ENCODE peak calls at places on chromosomes 13 and 19, in seven cellular contexts. D, V, N, M, A, I and J are unnamed samples.

GRCh38 chr19:43560687-43561086 is 14.6 kb downstream of the XRCC1 start:
- DNase-seq in D (peak; percentile 43), V (no peak), N (no peak), M (no peak), A (peak; percentile 40), I (no peak), J (no peak)

GRCh38 chr19:40603071-40603718 is 2.0 kb downstream of the LTBP4 start:
- DNase-seq in D (no peak), V (no peak), N (peak; percentile 54), M (no peak), A (no peak), I (no peak), J (no peak)

GRCh38 chr19:40165362-40165937 is 25.8 kb upstream of the MAP3K10 start:
- DNase-seq in D (no peak), V (peak; percentile 73), N (peak; percentile 62), M (no peak), A (peak; percentile 89), I (peak; percentile 55), J (peak; percentile 31)

GRCh38 chr13:28475916-28476725 is 18.8 kb downstream of the FLT1 start:
- DNase-seq in D (no peak), V (no peak), N (no peak), M (no peak), A (no peak), I (no peak), J (no peak)

GRCh38 chr13:94674609-94675348 is 37.6 kb downstream of the SOX21 start:
- DNase-seq in D (no peak), V (peak; percentile 75), N (peak; percentile 50), M (no peak), A (peak; percentile 67), I (peak; percentile 26), J (peak; percentile 55)

GRCh38 chr19:8577247-8577646 is at the start of gene MYO1F:
- DNase-seq in D (no peak), V (no peak), N (peak; percentile 53), M (peak; percentile 77), A (no peak), I (no peak), J (no peak)

GRCh38 chr19:40584007-40584406 is 7.3 kb downstream of the SHKBP1 start:
- DNase-seq in D (no peak), V (no peak), N (no peak), M (no peak), A (no peak), I (no peak), J (no peak)

GRCh38 chr13:98155475-98156111 is 12.7 kb downstream of the FARP1 start:
- DNase-seq in D (no peak), V (no peak), N (no peak), M (no peak), A (no peak), I (no peak), J (no peak)

GRCh38 chr13:97982286-97982685 is 28.8 kb downstream of the IPO5 start:
- DNase-seq in D (no peak), V (no peak), N (no peak), M (no peak), A (no peak), I (no peak), J (no peak)

GRCh38 chr13:75550159-75550567 is 572 bp downstream of the UCHL3 start:
- DNase-seq in D (no peak), V (peak; percentile 40), N (peak; percentile 62), M (no peak), A (no peak), I (no peak), J (no peak)

GRCh38 chr13:109479991-109480696 is 306.2 kb downstream of the IRS2 start:
- DNase-seq in D (no peak), V (no peak), N (no peak), M (no peak), A (no peak), I (no peak), J (no peak)

GRCh38 chr19:51131780-51132680 is 7.3 kb downstream of the SIGLEC9 start:
- DNase-seq in D (no peak), V (no peak), N (peak; percentile 32), M (peak; percentile 64), A (no peak), I (no peak), J (no peak)

GRCh38 chr19:28074773-28075172 is 1138.2 kb downstream of the UQCRFS1 start:
- DNase-seq in D (no peak), V (no peak), N (no peak), M (no peak), A (no peak), I (no peak), J (no peak)

GRCh38 chr19:29479941-29480340 is 45.9 kb upstream of the VSTM2B start:
- DNase-seq in D (peak; percentile 72), V (no peak), N (no peak), M (no peak), A (no peak), I (no peak), J (no peak)

GRCh38 chr19:23321953-23322549 is 71.9 kb upstream of the ZNF724 start:
- DNase-seq in D (no peak), V (no peak), N (no peak), M (no peak), A (no peak), I (no peak), J (no peak)

GRCh38 chr13:106533101-106533939 is 2.1 kb downstream of the EFNB2 start:
- DNase-seq in D (no peak), V (peak; percentile 91), N (peak; percentile 87), M (peak; percentile 89), A (peak; percentile 79), I (no peak), J (peak; percentile 76)

GRCh38 chr19:7528192-7528519 is 5.7 kb downstream of the MCOLN1 start:
- DNase-seq in D (no peak), V (no peak), N (no peak), M (no peak), A (no peak), I (no peak), J (no peak)

GRCh38 chr19:4258181-4258580 is 11.3 kb downstream of the YJU2 start:
- DNase-seq in D (peak; percentile 85), V (no peak), N (no peak), M (no peak), A (no peak), I (no peak), J (no peak)

GRCh38 chr19:14081797-14082674 is 3.5 kb downstream of the C19orf67 start:
- DNase-seq in D (no peak), V (no peak), N (peak; percentile 57), M (no peak), A (no peak), I (no peak), J (no peak)

GRCh38 chr19:44653977-44654784 is 10.5 kb downstream of the PVR start:
- DNase-seq in D (no peak), V (peak; percentile 58), N (peak; percentile 87), M (peak; percentile 80), A (peak; percentile 78), I (peak; percentile 61), J (peak; percentile 33)
- TF ChIP-seq CTCF in D (peak; percentile 76), V (peak; percentile 26), N (peak; percentile 52), M (peak; percentile 33), A (peak; percentile 71), I (peak; percentile 19), J (peak; percentile 65)

GRCh38 chr13:52024481-52024880 is at the start of gene UTP14C:
- DNase-seq in D (no peak), V (no peak), N (no peak), M (no peak), A (no peak), I (no peak), J (no peak)

GRCh38 chr13:52029569-52029968 is 5.1 kb downstream of the UTP14C start:
- DNase-seq in D (no peak), V (no peak), N (peak; percentile 31), M (no peak), A (no peak), I (no peak), J (no peak)

GRCh38 chr13:52027832-52028231 is 3.3 kb downstream of the UTP14C start:
- DNase-seq in D (no peak), V (no peak), N (no peak), M (no peak), A (no peak), I (no peak), J (no peak)

GRCh38 chr13:52025475-52026245 is 1.2 kb downstream of the UTP14C start:
- DNase-seq in D (peak; percentile 82), V (no peak), N (no peak), M (no peak), A (peak; percentile 31), I (no peak), J (no peak)

GRCh38 chr13:52026246-52026626 is 1.7 kb downstream of the UTP14C start:
- DNase-seq in D (no peak), V (no peak), N (no peak), M (no peak), A (peak; percentile 32), I (no peak), J (no peak)
- TF ChIP-seq CTCF in D (no peak), V (no peak), N (no peak), M (no peak), A (peak; percentile 32), I (no peak), J (no peak)

DNA sequence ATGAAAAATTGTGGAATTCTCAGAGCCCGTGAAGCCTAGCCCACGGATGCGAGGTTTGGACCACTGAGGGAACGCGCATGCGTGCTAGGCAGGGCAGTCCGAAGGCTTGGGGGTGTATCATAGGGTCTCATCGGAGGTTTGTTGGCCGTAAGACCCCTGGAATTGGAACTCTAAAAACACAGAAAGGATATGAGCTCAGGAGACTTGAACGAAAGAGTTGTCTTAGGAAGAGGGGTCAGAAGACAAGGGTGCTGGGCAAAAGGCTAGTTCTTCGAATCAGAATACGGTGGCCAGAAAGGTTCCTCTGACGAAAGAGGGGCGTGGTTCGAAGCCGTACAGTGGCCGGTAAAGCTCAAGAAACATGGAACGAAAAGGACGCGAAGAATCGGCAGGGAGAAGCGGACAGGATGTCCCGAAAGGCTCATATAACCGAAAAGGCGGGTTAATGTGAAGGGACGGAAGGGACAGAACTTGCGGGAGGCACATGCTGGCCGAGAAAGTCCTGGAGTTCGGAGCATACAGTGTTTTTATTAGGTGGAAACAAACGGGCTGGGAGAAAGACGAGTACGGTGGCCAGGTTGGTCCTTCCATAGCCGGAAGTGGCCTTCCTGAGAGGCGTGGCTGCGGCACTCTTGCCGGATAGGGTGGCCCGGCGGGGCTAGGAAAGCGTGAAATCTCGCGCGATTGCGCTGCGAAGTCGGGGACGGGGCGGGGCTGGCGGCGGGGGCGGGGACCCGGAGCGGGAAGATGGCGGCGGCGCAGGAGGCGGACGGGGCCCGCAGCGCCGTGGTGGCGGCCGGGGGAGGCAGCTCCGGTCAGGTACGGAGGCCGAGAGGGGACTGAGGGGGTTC is at the start of gene CLPTM1:
- DNase-seq in D (peak; percentile 98), V (peak; percentile 97), N (peak; percentile 97), M (peak; percentile 98), A (peak; percentile 96), I (peak; percentile 95), J (peak; percentile 92)
- TF ChIP-seq CTCF in D (peak; percentile 10), V (no peak), N (no peak), M (no peak), A (no peak), I (no peak), J (no peak)

GRCh38 chr13:101474419-101474957 is 22.0 kb downstream of the ITGBL1 start:
- DNase-seq in D (no peak), V (peak; percentile 16), N (no peak), M (peak; percentile 75), A (peak; percentile 60), I (no peak), J (no peak)
- TF ChIP-seq CTCF in D (peak; percentile 80), V (peak; percentile 47), N (no peak), M (peak; percentile 43), A (peak; percentile 81), I (no peak), J (peak; percentile 52)

GRCh38 chr13:108342369-108343289 is 73.1 kb downstream of the TNFSF13B start:
- DNase-seq in D (no peak), V (no peak), N (no peak), M (no peak), A (no peak), I (no peak), J (no peak)
- TF ChIP-seq CTCF in D (peak; percentile 87), V (peak; percentile 62), N (peak; percentile 41), M (peak; percentile 26), A (peak; percentile 78), I (peak; percentile 18), J (peak; percentile 63)